ENCODE peak calls at places on chromosomes 1 and 21, in six cellular contexts. B, U, E, C, O and L are unnamed samples.

GRCh38 chr21:30340714-30341573 is 3.5 kb upstream of the KRTAP27-1 start:
- DNase-seq in E (no peak), U (peak), C (peak), B (peak), O (peak), L (peak)

GRCh38 chr21:42971897-42972275 is 2.5 kb upstream of the PKNOX1 start:
- DNase-seq in U (no peak), B (no peak), E (no peak), C (no peak), O (no peak), L (no peak)

GRCh38 chr1:219917851-219918466 is 10.4 kb downstream of the SLC30A10 start:
- DNase-seq in U (peak), O (no peak), E (no peak), B (no peak), C (no peak), L (peak)

GRCh38 chr1:201277441-201277840 is 5.9 kb upstream of the PKP1 start:
- DNase-seq in C (no peak), E (no peak), U (no peak), B (no peak), O (no peak), L (peak)

GRCh38 chr1:6244401-6245054 is 549 bp downstream of the HES3 start:
- DNase-seq in O (no peak), C (no peak), B (no peak), U (no peak), E (no peak), L (no peak)

GRCh38 chr1:96236156-96236739 is 485.3 kb upstream of the PTBP2 start:
- DNase-seq in U (peak), B (no peak), E (peak), C (no peak), O (no peak), L (peak)

GRCh38 chr21:39714331-39714730 is 30.7 kb upstream of the IGSF5 start:
- DNase-seq in O (no peak), U (no peak), C (no peak), E (no peak), B (no peak), L (no peak)

GRCh38 chr1:17046043-17046657 is 7.7 kb downstream of the SDHB start:
- DNase-seq in E (no peak), U (peak), C (no peak), O (peak), B (no peak), L (peak)

GRCh38 chr21:45579383-45580180 is 37.3 kb upstream of the SLC19A1 start:
- DNase-seq in O (no peak), E (no peak), U (no peak), C (no peak), B (no peak), L (no peak)

GRCh38 chr1:25561426-25562100 is 18.2 kb downstream of the LDLRAP1 start:
- DNase-seq in O (no peak), C (no peak), E (no peak), B (no peak), U (no peak), L (no peak)

GRCh38 chr1:30883389-30884172 is 25.0 kb downstream of the SDC3 start:
- DNase-seq in U (no peak), C (no peak), B (no peak), E (no peak), O (no peak), L (no peak)

GRCh38 chr1:171809834-171810233 is 28.4 kb downstream of the METTL13 start:
- DNase-seq in U (peak), E (no peak), C (no peak), O (no peak), B (no peak), L (peak)

GRCh38 chr1:205536759-205537361 is 32.4 kb downstream of the CDK18 start:
- DNase-seq in C (peak), O (no peak), U (no peak), B (no peak), E (no peak), L (peak)

GRCh38 chr1:248873409-248873992 is 14.6 kb upstream of the ZNF692 start:
- DNase-seq in B (peak), U (peak), E (peak), O (peak), C (peak), L (peak)

GRCh38 chr1:205615789-205616188 is 16.0 kb downstream of the ELK4 start:
- DNase-seq in U (no peak), C (no peak), O (no peak), E (no peak), B (no peak), L (no peak)

GRCh38 chr1:224587051-224587450 is 29.1 kb upstream of the CNIH3 start:
- DNase-seq in B (no peak), E (no peak), C (no peak), U (no peak), O (no peak), L (no peak)

GRCh38 chr1:224589006-224589405 is 27.1 kb upstream of the CNIH3 start:
- DNase-seq in O (no peak), U (no peak), C (no peak), E (no peak), B (no peak), L (no peak)

GRCh38 chr1:224594360-224594759 is 21.8 kb upstream of the CNIH3 start:
- DNase-seq in U (no peak), O (no peak), B (no peak), E (no peak), C (no peak), L (no peak)

GRCh38 chr1:224591326-224591725 is 24.8 kb upstream of the CNIH3 start:
- DNase-seq in E (no peak), U (no peak), B (no peak), C (no peak), O (no peak), L (no peak)

DNA sequence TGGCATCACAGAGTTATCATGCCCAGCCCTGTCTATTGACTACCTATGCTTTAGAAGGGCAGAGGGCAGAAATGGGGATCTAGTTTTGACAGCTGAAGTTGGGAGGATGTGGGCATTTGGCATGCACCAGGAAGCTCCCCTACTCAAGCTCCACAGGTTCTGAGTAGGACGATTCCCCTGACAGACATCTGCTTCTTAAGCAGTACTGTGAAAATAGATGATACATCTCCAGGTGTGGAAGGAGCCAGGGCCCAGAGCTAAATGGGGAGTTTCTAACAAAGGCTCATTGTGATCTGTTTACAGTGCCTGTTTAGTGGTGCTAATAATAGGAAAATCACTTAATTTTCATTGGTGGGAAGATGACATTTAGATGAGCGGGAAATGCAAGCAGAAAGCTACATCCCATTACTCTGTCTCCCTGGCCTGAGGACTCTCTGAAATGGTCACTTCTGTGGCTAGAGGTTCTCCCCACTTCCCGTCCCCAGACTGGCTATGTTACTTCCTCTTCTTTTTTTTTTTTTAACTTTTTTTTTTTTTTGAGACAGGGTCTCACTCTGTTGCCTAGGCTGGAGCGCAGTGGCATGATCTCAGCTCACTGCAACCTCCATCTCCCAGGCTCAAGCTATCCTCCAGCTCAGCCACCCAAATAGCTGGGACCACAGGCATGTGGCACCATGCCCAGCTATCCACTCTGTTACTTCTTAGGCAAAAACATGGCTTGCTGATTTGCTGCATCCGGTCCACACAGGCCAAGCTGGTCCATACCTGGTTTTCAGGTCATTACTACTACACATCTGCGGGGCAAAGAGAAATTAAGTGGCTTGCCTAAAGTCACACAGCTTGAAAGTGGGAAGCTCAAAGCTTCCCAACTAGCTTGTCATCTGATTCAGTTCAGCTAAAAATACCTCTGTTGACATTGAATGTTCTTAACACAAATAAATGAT is 23.2 kb upstream of the CNIH3 start:
- DNase-seq in C (no peak), E (no peak), B (no peak), O (no peak), U (peak), L (peak)
- H3K27ac ChIP-seq in C (no peak), E (no peak), B (no peak), O (no peak), U (no peak), L (no peak)

DNA sequence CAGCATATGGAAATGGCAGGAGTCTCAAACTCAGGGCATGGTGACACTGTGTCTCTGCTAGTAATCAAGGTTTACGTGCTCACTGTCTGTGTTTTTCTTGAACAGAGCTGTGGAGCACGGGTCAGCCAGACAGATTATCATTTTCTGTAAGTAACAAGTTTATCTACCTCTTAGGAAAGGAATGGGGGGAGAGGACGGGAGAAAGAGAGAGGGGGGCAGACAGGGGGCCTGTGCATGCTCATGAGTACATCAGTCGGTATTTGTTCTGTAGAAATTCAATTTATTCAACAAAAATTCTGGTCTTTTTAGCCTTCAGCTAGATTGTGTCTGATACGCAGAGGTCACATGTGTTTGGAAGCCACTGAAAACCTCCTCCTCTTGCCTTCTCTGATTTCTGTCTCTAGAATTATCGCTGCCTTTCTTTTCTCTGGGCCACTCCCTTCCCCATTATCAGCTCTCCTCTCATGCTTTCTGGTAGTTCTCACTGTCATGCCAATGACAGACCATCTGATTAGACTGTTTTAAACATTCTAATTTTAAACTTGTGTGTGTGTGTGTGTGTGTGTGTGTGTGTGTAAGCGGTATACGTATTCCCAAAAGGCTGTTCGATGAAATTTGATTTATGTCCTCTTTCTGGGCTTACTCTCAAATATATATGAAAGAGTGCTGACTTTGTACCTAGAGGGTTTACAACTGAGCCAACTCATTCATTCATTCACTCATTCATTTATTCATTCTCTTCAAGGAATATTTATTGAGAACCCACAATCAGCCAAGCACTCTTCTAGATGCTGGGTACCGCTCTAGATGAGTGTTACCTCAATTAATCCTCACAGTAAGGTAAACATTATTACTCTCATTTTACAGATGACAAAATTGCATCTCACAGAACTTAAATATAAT is 636.9 kb downstream of the KIF26B start:
- DNase-seq in B (no peak), O (no peak), C (no peak), U (no peak), E (no peak), L (no peak)
- H3K27ac ChIP-seq in B (no peak), O (no peak), C (no peak), U (no peak), E (no peak), L (no peak)

GRCh38 chr21:14763695-14764064 is 217.6 kb upstream of the SAMSN1 start:
- DNase-seq in B (no peak), U (no peak), C (no peak), E (no peak), O (no peak), L (no peak)

GRCh38 chr21:14766241-14766640 is 220.1 kb upstream of the SAMSN1 start:
- DNase-seq in O (no peak), B (no peak), E (no peak), C (no peak), U (no peak), L (peak)

GRCh38 chr21:14762309-14762708 is 216.2 kb upstream of the SAMSN1 start:
- DNase-seq in O (no peak), C (no peak), B (no peak), E (no peak), U (no peak), L (no peak)

GRCh38 chr21:14759285-14759684 is 213.2 kb upstream of the SAMSN1 start:
- DNase-seq in U (no peak), O (no peak), E (no peak), C (no peak), B (no peak), L (no peak)

DNA sequence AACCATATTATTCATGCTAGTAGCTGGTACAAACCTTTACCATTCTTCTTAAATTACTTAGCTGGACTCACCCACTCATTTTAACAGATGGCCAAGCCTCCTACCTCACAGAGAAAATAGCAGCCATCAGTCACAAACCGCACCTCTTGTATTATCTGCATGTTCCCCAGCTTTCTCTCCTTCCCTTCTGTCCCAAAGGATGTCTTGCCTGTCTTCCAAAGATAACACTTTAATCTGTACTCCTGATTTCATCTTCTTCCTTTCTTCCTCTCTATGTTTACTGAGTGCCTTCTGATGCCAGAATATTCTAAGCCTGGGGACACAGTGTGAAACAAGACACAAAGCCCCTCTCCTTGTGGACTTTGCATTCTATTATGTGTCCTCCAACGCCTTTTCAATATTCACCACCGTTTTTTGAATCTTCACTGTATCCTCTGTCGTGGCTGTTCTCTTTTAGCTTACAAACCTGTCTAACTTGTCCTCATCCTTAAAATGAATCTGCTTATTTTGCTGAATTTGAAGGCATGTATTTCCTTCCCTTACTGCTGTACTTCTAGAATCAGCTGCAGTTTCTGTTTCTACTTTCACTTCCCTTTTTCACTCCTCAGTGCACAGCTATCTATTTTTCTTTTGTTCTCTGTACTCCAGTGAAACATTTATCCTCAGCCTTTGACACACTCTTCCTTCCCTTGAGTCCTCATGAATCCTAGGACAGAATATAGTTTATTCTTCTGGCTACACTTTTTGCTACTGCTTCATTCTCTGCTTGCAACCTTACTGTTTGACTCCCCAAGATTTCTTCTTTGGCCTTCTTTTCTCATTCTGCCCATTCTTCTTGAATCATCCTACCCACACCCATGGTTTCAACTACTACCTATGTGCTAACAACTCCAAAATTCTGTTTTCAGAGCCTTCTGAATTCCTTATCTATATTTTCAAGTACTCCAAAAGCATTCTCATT is 216.9 kb upstream of the SAMSN1 start:
- DNase-seq in C (no peak), B (no peak), U (no peak), E (no peak), O (peak), L (no peak)
- H3K27ac ChIP-seq in C (peak), B (no peak), U (no peak), E (peak), O (no peak), L (no peak)

GRCh38 chr1:176183618-176184017 is 23.5 kb downstream of the COP1 start:
- DNase-seq in B (no peak), E (no peak), U (no peak), O (no peak), C (no peak), L (no peak)
- H3K27ac ChIP-seq in B (no peak), E (no peak), U (no peak), O (no peak), C (no peak), L (no peak)

DNA sequence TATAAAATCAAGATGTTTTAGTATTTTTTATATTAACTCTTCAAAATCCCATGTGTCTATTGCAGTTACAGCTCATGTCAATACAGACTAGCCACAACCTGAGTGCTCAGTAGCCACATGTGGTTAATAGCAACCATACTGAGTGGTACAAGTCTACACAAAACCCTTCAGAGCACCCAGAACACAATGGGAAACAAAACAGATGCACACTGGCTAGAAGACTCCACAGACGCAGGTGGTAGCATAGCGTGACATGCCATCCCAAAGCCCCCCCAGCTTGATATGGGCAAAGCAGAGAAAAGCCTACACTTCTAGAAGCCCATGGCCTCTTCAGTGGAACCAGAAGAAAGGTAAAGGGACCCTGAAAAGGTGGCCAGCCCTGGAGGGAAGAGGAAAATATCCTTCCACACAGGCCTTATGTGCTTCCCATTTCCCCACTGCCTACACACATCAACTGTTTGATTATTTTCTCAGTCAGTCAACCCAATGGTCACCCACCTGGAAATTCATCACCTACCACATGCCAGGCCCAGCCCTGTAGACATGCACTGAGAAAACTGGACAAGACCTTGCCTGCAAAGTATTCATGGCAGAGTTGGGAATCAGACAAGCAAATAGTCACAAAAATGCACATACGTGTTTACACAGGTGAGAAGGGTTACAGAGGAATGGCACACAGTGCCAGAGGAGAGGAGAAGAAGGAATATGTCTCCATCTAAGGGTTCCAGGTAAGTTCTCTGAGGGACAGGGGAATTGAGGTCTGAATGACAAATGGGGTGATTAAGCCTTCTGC is 175.0 kb downstream of the VAV3 start:
- DNase-seq in E (no peak), U (no peak), B (no peak), O (no peak), C (no peak), L (no peak)
- H3K27ac ChIP-seq in E (no peak), U (no peak), B (no peak), O (no peak), C (no peak), L (no peak)